ENCODE peak calls at places on chromosomes 1 and 21, in six cellular contexts. F is mesenchymal stem cell, V is H9, L is IMR-90, H is neuronal stem cell, T is H1. I is an unnamed sample.

GRCh38 chr1:51061231-51061943 is 40.6 kb upstream of the C1orf185 start:
- DNase-seq in F (no peak), V (no peak), L (peak; percentile 18), H (no peak), T (no peak), I (no peak)

GRCh38 chr1:226378071-226378470 is 29.8 kb downstream of the PARP1 start:
- DNase-seq in F (no peak), V (no peak), L (peak; percentile 31), H (no peak), T (no peak), I (peak; percentile 35)

GRCh38 chr1:223775054-223775453 is 62.7 kb downstream of the CAPN2 start:
- DNase-seq in F (peak; percentile 40), V (no peak), L (peak; percentile 30), H (no peak), T (no peak), I (no peak)

GRCh38 chr1:169538998-169539871 is 47.0 kb downstream of the F5 start:
- DNase-seq in F (peak; percentile 56), V (no peak), L (peak; percentile 83), H (no peak), T (no peak), I (no peak)

GRCh38 chr1:165288301-165289120 is 68.0 kb downstream of the LMX1A start:
- DNase-seq in F (no peak), V (no peak), L (no peak), H (no peak), T (no peak), I (no peak)

GRCh38 chr1:10635385-10635896 is 160.7 kb downstream of the PEX14 start:
- DNase-seq in F (no peak), V (no peak), L (peak; percentile 24), H (no peak), T (no peak), I (peak; percentile 18)

GRCh38 chr1:170929835-170930554 is 5.3 kb upstream of the MROH9 start:
- DNase-seq in F (peak; percentile 63), V (peak; percentile 51), L (peak; percentile 66), H (peak; percentile 55), T (peak; percentile 29), I (peak; percentile 71)

GRCh38 chr1:153260980-153261792 is 1.7 kb downstream of the LORICRIN start:
- DNase-seq in F (peak; percentile 1), V (peak; percentile 29), L (no peak), H (peak; percentile 46), T (no peak), I (peak; percentile 17)

GRCh38 chr1:16187748-16188401 is 24.6 kb downstream of the ARHGEF19 start:
- DNase-seq in F (peak; percentile 76), V (peak; percentile 82), L (peak; percentile 89), H (no peak), T (no peak), I (peak; percentile 73)

GRCh38 chr1:69794831-69795230 is 227.1 kb downstream of the LRRC7 start:
- DNase-seq in F (no peak), V (no peak), L (no peak), H (no peak), T (no peak), I (peak; percentile 84)

GRCh38 chr21:18840239-18840638 is 436.7 kb upstream of the TMPRSS15 start:
- DNase-seq in F (no peak), V (peak; percentile 52), L (no peak), H (no peak), T (peak; percentile 7), I (no peak)

GRCh38 chr21:43854773-43855633 is 10.0 kb upstream of the AGPAT3 start:
- DNase-seq in F (peak; percentile 36), V (no peak), L (no peak), H (no peak), T (no peak), I (no peak)

GRCh38 chr1:43664369-43664768 is 14.4 kb downstream of the KDM4A start:
- DNase-seq in F (no peak), V (no peak), L (no peak), H (no peak), T (no peak), I (no peak)

GRCh38 chr1:226424228-226425003 is 16.5 kb upstream of the PARP1 start:
- DNase-seq in F (peak; percentile 32), V (no peak), L (peak; percentile 10), H (peak; percentile 32), T (no peak), I (no peak)

GRCh38 chr1:65541161-65541560 is 120.7 kb downstream of the LEPR start:
- DNase-seq in F (no peak), V (no peak), L (no peak), H (no peak), T (no peak), I (no peak)

GRCh38 chr1:16181887-16182719 is 26.2 kb upstream of the EPHA2 start:
- DNase-seq in F (peak; percentile 95), V (peak; percentile 93), L (peak; percentile 89), H (no peak), T (peak; percentile 58), I (peak; percentile 55)

GRCh38 chr1:203069028-203069804 is 16.6 kb downstream of the MYOG start:
- DNase-seq in F (no peak), V (no peak), L (no peak), H (no peak), T (no peak), I (no peak)

GRCh38 chr21:44924611-44925010 is 3.9 kb upstream of the ITGB2 start:
- DNase-seq in F (no peak), V (no peak), L (no peak), H (no peak), T (no peak), I (no peak)

GRCh38 chr1:63868220-63868897 is 94.5 kb downstream of the ROR1 start:
- DNase-seq in F (peak; percentile 28), V (no peak), L (peak; percentile 55), H (no peak), T (no peak), I (no peak)

GRCh38 chr1:152954436-152954835 is 7.4 kb downstream of the SPRR5 start:
- DNase-seq in F (no peak), V (no peak), L (no peak), H (no peak), T (no peak), I (peak; percentile 52)

GRCh38 chr1:108962681-108963051 is 618 bp downstream of the CLCC1 start:
- DNase-seq in F (no peak), V (peak; percentile 46), L (peak; percentile 6), H (no peak), T (no peak), I (no peak)

GRCh38 chr1:235442788-235443429 is 61.3 kb downstream of the B3GALNT2 start:
- DNase-seq in F (peak; percentile 76), V (no peak), L (peak; percentile 83), H (no peak), T (no peak), I (peak; percentile 30)

GRCh38 chr1:230141002-230141648 is 74.1 kb downstream of the GALNT2 start:
- DNase-seq in F (peak; percentile 69), V (no peak), L (peak; percentile 79), H (no peak), T (no peak), I (peak; percentile 90)

DNA sequence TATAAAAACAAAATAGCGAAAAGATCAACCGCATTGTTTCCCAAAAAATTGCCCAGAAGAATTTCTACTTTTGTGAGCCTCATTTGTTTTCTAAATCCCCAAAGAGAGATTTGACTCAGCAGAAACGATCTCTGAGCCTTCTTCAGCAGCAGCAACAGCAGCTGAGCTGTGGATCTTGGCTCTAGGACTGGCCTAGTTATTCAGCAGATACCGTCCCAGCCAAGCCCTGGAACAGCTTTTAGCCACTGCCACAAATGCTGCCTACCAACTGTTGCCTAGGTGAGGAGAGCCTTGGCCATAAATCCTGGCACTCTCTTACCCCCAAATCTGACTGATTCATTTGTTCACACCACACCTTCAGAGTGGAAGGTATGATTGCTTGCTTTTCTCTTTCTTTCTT is 320.1 kb downstream of the TGFB2 start:
- DNase-seq in F (peak; percentile 33), V (no peak), L (peak; percentile 61), H (no peak), T (no peak), I (no peak)
- H2AFZ ChIP-seq in F (no peak overlapping the region), V (no peak overlapping the region), L (peak overlapping the region; percentile 74), H (no peak overlapping the region), T (peak overlapping the region; percentile 91), I (no peak overlapping the region)

GRCh38 chr1:179023946-179024345 is 1.7 kb upstream of the FAM20B start:
- DNase-seq in F (no peak), V (no peak), L (no peak), H (no peak), T (no peak), I (no peak)

GRCh38 chr1:179026813-179027664 is 1.3 kb downstream of the FAM20B start:
- DNase-seq in F (no peak), V (no peak), L (no peak), H (no peak), T (no peak), I (no peak)

GRCh38 chr1:179025975-179026812 is 500 bp downstream of the FAM20B start:
- DNase-seq in F (peak; percentile 50), V (peak; percentile 78), L (no peak), H (peak; percentile 76), T (peak; percentile 17), I (peak; percentile 85)

GRCh38 chr1:179021873-179022272 is 3.8 kb upstream of the FAM20B start:
- DNase-seq in F (no peak), V (no peak), L (peak; percentile 51), H (no peak), T (no peak), I (no peak)

DNA sequence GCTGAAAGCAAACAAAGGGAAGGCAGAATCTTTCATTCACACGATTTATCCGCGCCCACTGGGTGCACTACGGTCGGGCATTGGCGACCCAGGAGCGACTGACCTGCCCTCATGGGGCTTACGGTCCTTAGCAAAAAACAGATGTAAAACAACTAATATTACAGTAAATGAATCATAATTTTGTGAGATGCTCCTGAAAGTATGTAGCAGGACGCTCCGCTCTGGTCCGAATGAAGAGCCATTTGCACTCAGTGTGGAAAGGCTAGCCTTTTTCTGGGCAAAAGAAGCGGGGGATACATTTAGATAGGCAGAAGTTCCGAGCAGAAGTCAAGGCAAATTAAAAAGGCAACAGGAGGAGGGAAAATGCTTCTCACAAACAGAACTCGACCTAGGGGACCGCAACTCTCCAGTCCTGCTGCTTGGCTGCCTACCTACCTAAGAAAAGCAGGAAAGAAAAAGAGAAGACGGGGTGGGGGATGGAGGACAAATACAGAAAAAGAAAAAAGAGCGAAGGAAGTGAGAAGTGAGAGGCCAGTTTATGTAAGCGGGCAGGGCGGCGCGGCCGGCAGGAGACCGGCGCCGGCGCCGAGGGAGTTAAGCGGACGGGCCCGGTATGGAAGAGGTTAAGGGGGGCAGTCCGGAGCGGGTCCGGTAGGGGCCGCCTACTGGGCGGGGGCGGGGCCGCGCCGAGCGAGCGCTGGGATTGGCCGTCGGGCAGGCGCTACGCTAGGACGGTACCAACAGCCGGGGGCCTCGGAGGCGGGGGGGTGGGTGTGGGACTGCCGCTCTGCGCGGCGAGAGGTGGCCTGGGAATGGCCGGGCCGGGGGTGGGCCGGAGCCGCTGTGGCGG is at the start of gene FAM20B:
- DNase-seq in F (peak; percentile 93), V (peak; percentile 96), L (peak; percentile 88), H (peak; percentile 89), T (peak; percentile 82), I (peak; percentile 89)
- H3K4ac ChIP-seq in F (peak within 1 kb of the TSS; percentile 56), V (no peak within 1 kb of the TSS), L (peak within 1 kb of the TSS; percentile 51), H (no peak within 1 kb of the TSS), T (peak within 1 kb of the TSS; percentile 36), I (peak within 1 kb of the TSS; percentile 77)

GRCh38 chr1:119859647-119860046 is 36.7 kb downstream of the ADAM30 start:
- DNase-seq in F (peak; percentile 79), V (no peak), L (peak; percentile 89), H (no peak), T (no peak), I (no peak)
- H2AFZ ChIP-seq in F (no peak overlapping the region), V (no peak overlapping the region), L (peak overlapping the region; percentile 55), H (no peak overlapping the region), T (no peak overlapping the region), I (no peak overlapping the region)

GRCh38 chr1:17912491-17912890 is 157.4 kb downstream of the ACTL8 start:
- DNase-seq in F (no peak), V (peak; percentile 14), L (no peak), H (no peak), T (no peak), I (no peak)
- H3K4ac ChIP-seq in F (no peak overlapping the region), V (no peak overlapping the region), L (no peak overlapping the region), H (no peak overlapping the region), T (no peak overlapping the region), I (no peak overlapping the region)

I was measured in trophoblast cell.